ENCODE peak calls at places on chromosomes 6 and 20, in five cellular contexts. Q, X, Y, D and N are unnamed samples.

GRCh38 chr20:17536944-17537444 is 5.8 kb upstream of the BFSP1 start:
- DNase-seq in X (peak), Q (peak), D (peak), Y (peak), N (peak)

GRCh38 chr6:106002005-106002404 is 84.1 kb upstream of the PRDM1 start:
- DNase-seq in Q (no peak), D (no peak), X (no peak), Y (no peak), N (no peak)

GRCh38 chr20:3563548-3564177 is 92.8 kb downstream of the ATRN start:
- DNase-seq in Q (peak), Y (no peak), X (no peak), D (peak), N (peak)

GRCh38 chr20:44765647-44766367 is 20.1 kb downstream of the KCNK15 start:
- DNase-seq in Q (no peak), X (no peak), Y (no peak), D (no peak), N (no peak)

GRCh38 chr6:127120109-127120786 is 1.8 kb downstream of the RSPO3 start:
- DNase-seq in Q (no peak), D (no peak), X (no peak), Y (peak), N (peak)

GRCh38 chr6:138094260-138094659 is 13.0 kb downstream of the PERP start:
- DNase-seq in Y (no peak), D (no peak), X (no peak), Q (no peak), N (no peak)

GRCh38 chr20:51400051-51400926 is 142.2 kb downstream of the NFATC2 start:
- DNase-seq in D (no peak), X (no peak), Y (no peak), Q (no peak), N (no peak)

GRCh38 chr20:47319517-47320252 is 36.8 kb downstream of the ZMYND8 start:
- DNase-seq in Y (peak), Q (peak), X (no peak), D (peak), N (no peak)

GRCh38 chr20:62591122-62591468 is 51.2 kb upstream of the SLCO4A1 start:
- DNase-seq in Y (no peak), D (no peak), Q (no peak), X (no peak), N (no peak)

GRCh38 chr6:153032255-153032882 is 29.9 kb upstream of the MTRF1L start:
- DNase-seq in D (peak), Q (peak), X (no peak), Y (no peak), N (no peak)

GRCh38 chr20:10414982-10415650 is 18.9 kb downstream of the MKKS start:
- DNase-seq in Y (no peak), D (no peak), Q (peak), X (no peak), N (no peak)

GRCh38 chr6:161151059-161151645 is 122.7 kb downstream of the AGPAT4 start:
- DNase-seq in Y (no peak), X (no peak), D (no peak), Q (no peak), N (no peak)

GRCh38 chr6:14270925-14271791 is 153.6 kb downstream of the CD83 start:
- DNase-seq in D (peak), Q (no peak), Y (peak), X (no peak), N (no peak)

GRCh38 chr20:61524956-61525666 is 273.1 kb downstream of the CDH4 start:
- DNase-seq in X (no peak), Q (no peak), D (no peak), Y (no peak), N (no peak)

GRCh38 chr6:41726876-41727275 is 8.5 kb downstream of the TFEB start:
- DNase-seq in Y (no peak), D (no peak), Q (no peak), X (no peak), N (no peak)

GRCh38 chr6:70166088-70166958 is 136.6 kb downstream of the COL9A1 start:
- DNase-seq in Q (peak), X (peak), D (peak), Y (peak), N (peak)

GRCh38 chr6:139577991-139578604 is 203.7 kb upstream of the CITED2 start:
- DNase-seq in X (no peak), D (peak), Q (no peak), Y (no peak), N (no peak)

GRCh38 chr20:57772349-57772964 is 62.6 kb upstream of the PMEPA1 start:
- DNase-seq in D (peak), X (no peak), Y (peak), Q (peak), N (no peak)

GRCh38 chr20:8764289-8764962 is 304.5 kb upstream of the PLCB4 start:
- DNase-seq in Y (no peak), X (no peak), D (no peak), Q (no peak), N (no peak)

GRCh38 chr20:50368813-50369224 is 141.4 kb upstream of the PTPN1 start:
- DNase-seq in X (no peak), Y (no peak), D (no peak), Q (no peak), N (no peak)

GRCh38 chr6:36656441-36656840 is 22.1 kb upstream of the CDKN1A start:
- DNase-seq in D (no peak), X (no peak), Y (no peak), Q (no peak), N (no peak)

GRCh38 chr20:41395669-41396664 is 29.3 kb upstream of the EMILIN3 start:
- DNase-seq in Y (no peak), Q (no peak), X (no peak), D (no peak), N (peak)

GRCh38 chr6:34985236-34985635 is 96.2 kb downstream of the ANKS1A start:
- DNase-seq in X (no peak), Q (no peak), Y (no peak), D (no peak), N (no peak)

GRCh38 chr6:170211404-170212025 is 79.4 kb downstream of the DLL1 start:
- DNase-seq in Q (no peak), Y (peak), D (no peak), X (no peak), N (no peak)

GRCh38 chr20:33443006-33443511 is 504 bp downstream of the SNTA1 start:
- DNase-seq in D (no peak), X (no peak), Y (peak), Q (no peak), N (no peak)

GRCh38 chr20:53133134-53133533 is 161.0 kb downstream of the TSHZ2 start:
- DNase-seq in X (no peak), D (no peak), Y (no peak), Q (no peak), N (no peak)

GRCh38 chr6:88780714-88781389 is 182.6 kb downstream of the RNGTT start:
- DNase-seq in Q (peak), Y (peak), D (peak), X (no peak), N (peak)

GRCh38 chr6:138432063-138432356 is 28.0 kb downstream of the HEBP2 start:
- DNase-seq in X (no peak), D (no peak), Y (no peak), Q (no peak), N (no peak)

GRCh38 chr6:31379850-31380249 is 22.9 kb upstream of the HLA-B start:
- DNase-seq in D (no peak), Q (no peak), Y (no peak), X (no peak), N (no peak)

GRCh38 chr20:51531141-51531710 is 11.3 kb downstream of the NFATC2 start:
- DNase-seq in X (no peak), D (peak), Y (no peak), Q (no peak), N (no peak)

GRCh38 chr6:16741112-16742016 is 19.9 kb downstream of the ATXN1 start:
- DNase-seq in Y (no peak), Q (no peak), X (no peak), D (peak), N (no peak)

GRCh38 chr6:33124947-33125346 is 49.2 kb downstream of the HLA-DPB1 start:
- DNase-seq in X (no peak), Q (no peak), D (no peak), Y (no peak), N (no peak)

GRCh38 chr20:12764053-12764452 is 244.7 kb upstream of the SPTLC3 start:
- DNase-seq in Q (no peak), D (no peak), Y (no peak), X (no peak), N (no peak)

GRCh38 chr6:85650606-85651005 is 7.9 kb upstream of the SYNCRIP start:
- DNase-seq in Q (no peak), X (no peak), Y (no peak), D (no peak), N (no peak)

GRCh38 chr6:32982702-32983492 is 14.5 kb downstream of the BRD2 start:
- DNase-seq in D (no peak), X (no peak), Q (no peak), Y (no peak), N (no peak)

GRCh38 chr6:33172307-33173227 is 19.7 kb downstream of the COL11A2 start:
- DNase-seq in D (peak), Q (no peak), X (no peak), Y (no peak), N (peak)

GRCh38 chr6:148757944-148758343 is 11.1 kb downstream of the UST start:
- DNase-seq in Y (no peak), X (no peak), Q (no peak), D (no peak), N (no peak)

GRCh38 chr6:106163446-106163965 is 77.4 kb downstream of the PRDM1 start:
- DNase-seq in D (peak), Y (peak), Q (no peak), X (no peak), N (no peak)

GRCh38 chr6:79134699-79135474 is 56.8 kb upstream of the PHIP start:
- DNase-seq in Q (no peak), Y (no peak), D (no peak), X (no peak), N (peak)

GRCh38 chr6:79138146-79138545 is 60.1 kb upstream of the PHIP start:
- DNase-seq in Y (no peak), D (no peak), Q (no peak), X (no peak), N (no peak)

GRCh38 chr6:79133173-79133572 is 55.1 kb upstream of the PHIP start:
- DNase-seq in Y (no peak), Q (no peak), D (no peak), X (no peak), N (no peak)

GRCh38 chr6:79137671-79138070 is 59.6 kb upstream of the PHIP start:
- DNase-seq in Y (no peak), X (no peak), Q (no peak), D (no peak), N (no peak)

DNA sequence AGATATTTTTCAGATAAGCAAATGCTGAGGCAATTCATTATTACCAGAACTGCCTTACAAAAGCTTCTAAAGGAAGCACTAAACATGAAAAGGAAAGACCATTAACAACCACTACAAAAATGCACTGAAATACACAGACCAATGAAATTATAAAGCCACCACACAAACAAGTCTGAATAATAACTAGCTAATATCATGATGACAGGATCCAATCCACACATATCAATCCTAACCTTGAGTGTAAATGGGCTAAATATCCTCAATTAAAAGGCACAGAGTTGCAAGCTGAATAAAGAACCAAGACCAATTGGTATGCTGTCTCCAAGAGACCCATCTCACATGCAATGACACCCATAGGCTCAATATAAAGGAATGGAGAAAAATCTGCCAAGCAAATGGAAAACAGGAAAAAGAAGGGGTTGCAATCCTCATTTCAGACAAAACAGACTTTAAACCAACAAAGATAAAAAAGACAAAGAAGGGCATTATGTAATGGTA is 58.0 kb upstream of the PHIP start:
- DNase-seq in Y (no peak), Q (no peak), X (no peak), D (no peak), N (no peak)
- H3K4me3 ChIP-seq in Y (no peak), Q (no peak), X (no peak), D (no peak), N (no peak)

GRCh38 chr6:132960720-132961119 is 146.4 kb downstream of the RPS12 start:
- DNase-seq in X (no peak), Y (no peak), Q (no peak), D (peak), N (no peak)

GRCh38 chr6:132962936-132963579 is 148.7 kb downstream of the RPS12 start:
- DNase-seq in X (peak), Y (peak), Q (peak), D (peak), N (peak)

GRCh38 chr6:132961122-132961521 is 146.8 kb downstream of the RPS12 start:
- DNase-seq in Y (no peak), D (peak), Q (peak), X (no peak), N (no peak)

GRCh38 chr6:132959927-132960326 is 145.6 kb downstream of the RPS12 start:
- DNase-seq in X (no peak), D (no peak), Q (no peak), Y (no peak), N (no peak)

DNA sequence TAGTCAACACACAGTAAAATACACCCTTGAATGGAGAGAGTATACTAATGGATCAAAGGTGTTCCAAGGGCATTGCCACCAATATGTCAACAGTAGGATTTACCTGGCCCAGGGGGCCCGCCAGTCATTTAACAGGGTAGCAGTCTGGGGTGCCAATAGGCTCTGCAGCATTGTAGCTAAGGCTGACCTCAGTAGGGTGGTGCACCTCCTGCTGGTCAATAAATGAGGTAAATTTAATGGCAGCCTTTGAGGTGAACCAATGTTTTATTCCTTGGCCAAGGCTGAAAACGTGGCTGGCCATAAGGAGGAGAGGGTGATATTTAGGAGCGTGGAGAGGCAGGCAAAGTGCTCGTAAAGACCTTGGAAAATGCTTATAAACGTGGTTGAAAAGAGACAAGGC is 147.2 kb downstream of the RPS12 start:
- DNase-seq in Q (no peak), X (no peak), D (no peak), Y (no peak), N (no peak)
- TF ChIP-seq CTCF in Q (no peak), X (no peak), D (peak), Y (no peak), N (peak)

GRCh38 chr20:24781061-24781980 is 167.7 kb upstream of the CST7 start:
- DNase-seq in D (peak), X (no peak), Y (peak), Q (no peak), N (peak)
- H3K4me3 ChIP-seq in D (no peak), X (no peak), Y (no peak), Q (no peak), N (no peak)

DNA sequence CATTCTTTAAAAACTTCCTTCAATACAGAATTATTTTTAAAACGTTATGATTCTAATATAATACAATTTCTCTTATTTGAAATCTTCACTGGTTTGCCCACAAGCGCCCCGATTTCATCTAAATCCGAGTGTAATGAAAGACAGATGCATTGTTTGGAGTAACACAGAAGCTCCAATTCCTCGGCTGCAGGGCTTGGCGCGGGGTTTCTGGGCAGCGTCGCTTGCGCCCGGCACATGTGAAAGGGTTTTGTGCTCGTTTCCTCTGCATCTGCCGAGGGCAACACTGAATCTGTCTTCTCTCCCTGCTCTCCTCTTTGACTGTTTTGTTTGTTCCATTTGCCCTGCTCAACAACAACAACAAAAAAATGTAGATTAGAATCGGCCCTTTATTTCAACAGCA is 248.6 kb upstream of the QKI start:
- DNase-seq in X (no peak), Y (no peak), D (no peak), Q (no peak), N (no peak)
- TF ChIP-seq CTCF in X (no peak), Y (no peak), D (no peak), Q (no peak), N (no peak)

DNA sequence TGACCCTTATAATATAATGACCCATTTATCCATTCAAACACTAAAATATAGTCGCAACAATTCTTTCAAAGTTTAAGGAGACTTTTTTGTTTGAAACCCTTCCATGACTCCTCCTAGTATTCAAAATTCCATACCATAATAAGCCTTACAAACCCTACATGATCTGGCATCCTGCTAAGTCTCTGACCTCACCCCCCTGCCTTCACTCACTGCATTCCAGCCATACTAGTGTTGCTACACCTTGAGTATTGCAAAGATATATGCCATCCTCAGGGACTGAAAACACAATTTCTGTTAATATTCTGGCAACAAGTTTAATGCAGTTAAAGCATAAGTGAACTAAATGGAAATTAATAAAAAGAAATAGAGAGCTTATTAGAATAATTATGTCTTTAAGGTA is 168.4 kb downstream of the EYS start:
- DNase-seq in Y (no peak), Q (no peak), X (no peak), D (no peak), N (no peak)
- H3K4me3 ChIP-seq in Y (no peak), Q (no peak), X (no peak), D (no peak), N (no peak)